ENCODE peak calls at places on chromosomes 5 and 9, in nine cellular contexts. Q is endothelial cell, X is upper lobe of right lung, I is NB4, E is heart right ventricle, G is stomach, B is A673, D is GM20000, A is MM.1S. O is an unnamed sample.
A peak's percentile ranks its signal among the peaks of the same experiment; 100 is the strongest.

GRCh38 chr5:72455477-72455876 is 51.7 kb downstream of the ZNF366 start:
- DNase-seq in Q (no peak), X (no peak), I (no peak), E (no peak), G (no peak), B (no peak), D (no peak), A (no peak), O (no peak)

GRCh38 chr9:5436441-5436840 is 1.3 kb downstream of the PLGRKT start:
- DNase-seq in Q (no peak), X (no peak), I (no peak), E (no peak), G (no peak), B (no peak), D (no peak), A (no peak), O (no peak)

GRCh38 chr5:80967500-80968181 is 7.5 kb downstream of the RASGRF2 start:
- DNase-seq in Q (no peak), X (no peak), I (no peak), E (peak; percentile 25), G (no peak), B (peak; percentile 87), D (no peak), A (no peak), O (peak; percentile 42)

GRCh38 chr9:131442351-131442750 is 48.5 kb downstream of the PRRC2B start:
- DNase-seq in Q (no peak), X (no peak), I (no peak), E (no peak), G (no peak), B (no peak), D (no peak), A (no peak), O (no peak)

GRCh38 chr5:141559481-141559880 is 59.3 kb downstream of the DIAPH1 start:
- DNase-seq in Q (no peak), X (no peak), I (no peak), E (peak; percentile 18), G (no peak), B (peak; percentile 12), D (no peak), A (no peak), O (peak; percentile 43)

GRCh38 chr9:93263334-93264229 is 79.6 kb downstream of the WNK2 start:
- DNase-seq in Q (no peak), X (no peak), I (no peak), E (no peak), G (no peak), B (no peak), D (peak; percentile 29), A (no peak), O (no peak)

GRCh38 chr5:177335043-177335700 is 16.3 kb downstream of the LMAN2 start:
- DNase-seq in Q (no peak), X (no peak), I (no peak), E (peak; percentile 61), G (no peak), B (no peak), D (no peak), A (no peak), O (no peak)

GRCh38 chr5:151214614-151215545 is 9.0 kb downstream of the CCDC69 start:
- DNase-seq in Q (no peak), X (no peak), I (peak; percentile 89), E (no peak), G (no peak), B (no peak), D (peak; percentile 78), A (peak; percentile 72), O (no peak)

GRCh38 chr5:113035096-113035495 is 58.5 kb downstream of the DCP2 start:
- DNase-seq in Q (no peak), X (no peak), I (no peak), E (no peak), G (no peak), B (no peak), D (no peak), A (no peak), O (no peak)

GRCh38 chr5:1332461-1333001 is 12.4 kb downstream of the CLPTM1L start:
- DNase-seq in Q (no peak), X (no peak), I (peak; percentile 58), E (no peak), G (peak; percentile 53), B (peak; percentile 67), D (no peak), A (no peak), O (no peak)

GRCh38 chr9:107948086-107948485 is 458.5 kb upstream of the KLF4 start:
- DNase-seq in Q (no peak), X (no peak), I (no peak), E (no peak), G (no peak), B (no peak), D (no peak), A (no peak), O (no peak)

GRCh38 chr5:157485340-157485739 is 25.3 kb downstream of the NIPAL4 start:
- DNase-seq in Q (no peak), X (no peak), I (no peak), E (no peak), G (no peak), B (no peak), D (no peak), A (no peak), O (no peak)

GRCh38 chr5:123814796-123815479 is 303.0 kb downstream of the CSNK1G3 start:
- DNase-seq in Q (no peak), X (no peak), I (no peak), E (no peak), G (no peak), B (peak; percentile 29), D (no peak), A (no peak), O (no peak)

GRCh38 chr5:7871560-7872113 is 2.7 kb downstream of the MTRR start:
- DNase-seq in Q (no peak), X (no peak), I (no peak), E (no peak), G (no peak), B (no peak), D (no peak), A (peak; percentile 93), O (no peak)
- TF ChIP-seq CTCF in Q (no peak), X (no peak), I (no peak), E (no peak), G (no peak), B (no peak), D (no peak), A (peak; percentile 25), O (no peak)

GRCh38 chr9:127854169-127854833 is at the start of gene ENG:
- DNase-seq in Q (peak; percentile 60), X (peak; percentile 87), I (no peak), E (peak; percentile 90), G (peak; percentile 54), B (peak; percentile 78), D (no peak), A (no peak), O (no peak)
- TF ChIP-seq CTCF in Q (no peak), X (no peak), I (no peak), E (no peak), G (no peak), B (peak; percentile 14), D (no peak), A (no peak), O (peak; percentile 18)

DNA sequence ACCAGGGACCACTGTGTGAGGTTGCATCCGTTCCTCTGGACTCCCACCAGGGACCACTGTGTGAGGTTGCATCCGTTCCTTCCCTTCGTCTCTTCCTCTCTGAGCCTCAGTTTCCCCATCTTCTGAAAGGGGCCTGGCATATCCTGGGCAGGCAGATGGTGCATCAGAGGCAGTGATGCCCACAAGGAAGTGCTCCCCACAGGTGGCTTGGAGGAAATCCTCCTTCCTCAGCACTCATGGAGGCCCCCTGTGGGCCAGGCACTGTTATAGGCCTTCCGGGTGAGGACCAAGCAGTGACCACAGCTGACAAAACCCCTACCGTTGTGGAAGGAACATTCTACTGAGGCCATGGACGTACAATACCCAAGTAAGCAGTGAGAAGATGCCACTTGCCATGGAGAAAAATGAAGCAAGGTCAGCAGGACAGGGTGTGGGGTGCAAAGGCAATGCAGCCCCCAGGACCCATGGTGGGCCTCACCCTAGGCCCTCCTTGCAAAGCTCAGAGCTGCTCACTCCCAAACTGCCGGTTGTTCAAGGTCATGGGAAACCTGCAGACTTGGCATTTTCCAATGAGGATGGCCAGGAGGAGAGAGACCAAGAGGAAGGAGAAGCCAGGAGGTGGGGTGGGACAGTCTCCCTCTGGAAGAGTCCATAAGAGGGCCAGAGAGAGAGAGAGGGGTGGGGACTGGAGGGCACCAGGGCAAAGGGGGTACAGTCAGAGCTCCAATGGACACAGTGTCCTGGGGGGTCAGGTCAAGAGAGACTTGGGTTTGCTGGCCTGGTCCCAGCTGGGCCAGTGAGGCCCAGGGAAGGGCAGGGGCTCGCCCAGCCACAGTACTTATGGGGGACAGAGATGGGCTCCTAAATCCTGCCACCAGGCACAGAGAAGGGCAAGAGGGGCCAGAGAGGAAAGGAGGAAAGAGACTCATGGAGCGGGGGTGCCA is 51.1 kb downstream of the C9orf50 start:
- DNase-seq in Q (no peak), X (no peak), I (peak; percentile 39), E (no peak), G (peak; percentile 37), B (peak; percentile 38), D (peak; percentile 70), A (no peak), O (no peak)
- TF ChIP-seq CTCF in Q (no peak), X (peak; percentile 25), I (peak; percentile 36), E (no peak), G (peak; percentile 51), B (peak; percentile 44), D (peak; percentile 54), A (peak; percentile 48), O (peak; percentile 47)

GRCh38 chr5:55692106-55692417 is 20.1 kb downstream of the SLC38A9 start:
- DNase-seq in Q (no peak), X (no peak), I (no peak), E (no peak), G (no peak), B (no peak), D (no peak), A (no peak), O (no peak)

GRCh38 chr5:55692509-55692908 is 19.6 kb downstream of the SLC38A9 start:
- DNase-seq in Q (no peak), X (no peak), I (no peak), E (no peak), G (no peak), B (no peak), D (no peak), A (no peak), O (no peak)

GRCh38 chr5:55699041-55699688 is 13.0 kb downstream of the SLC38A9 start:
- DNase-seq in Q (no peak), X (no peak), I (no peak), E (no peak), G (no peak), B (no peak), D (peak; percentile 34), A (no peak), O (no peak)

GRCh38 chr5:55691265-55692105 is 20.6 kb downstream of the SLC38A9 start:
- DNase-seq in Q (no peak), X (no peak), I (peak; percentile 53), E (no peak), G (no peak), B (peak; percentile 77), D (peak; percentile 61), A (peak; percentile 52), O (no peak)

DNA sequence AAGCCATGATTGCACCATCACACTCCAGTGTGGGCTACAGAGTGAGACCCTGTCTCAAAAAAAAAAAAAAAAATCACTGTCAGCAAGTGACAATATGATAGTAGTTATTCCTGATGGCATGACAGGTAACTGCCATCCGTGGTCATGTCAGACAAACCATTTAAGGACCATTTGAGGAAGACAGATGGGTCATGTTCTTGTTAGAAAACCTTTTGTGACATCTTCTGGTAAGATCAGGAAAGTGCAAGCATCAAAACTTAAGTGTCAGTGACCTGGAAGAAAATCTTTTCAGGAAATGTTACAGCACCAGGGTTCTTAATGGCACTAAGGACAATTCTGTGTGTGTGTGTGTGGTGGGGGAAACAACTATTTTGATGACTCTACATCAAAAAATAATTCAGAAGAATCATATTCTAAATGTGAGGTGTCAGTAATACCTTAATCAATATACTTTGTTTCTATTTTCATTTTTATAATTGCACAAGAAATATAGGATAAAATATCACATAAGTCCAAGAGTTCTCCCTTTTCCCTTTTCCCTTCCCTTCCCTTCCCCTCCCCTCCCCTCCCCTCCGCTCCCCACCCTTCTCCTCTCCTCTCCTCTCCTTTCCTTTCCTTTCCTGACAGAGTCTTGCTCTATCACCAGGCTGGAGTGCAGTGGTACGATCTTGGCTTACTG is 17.8 kb downstream of the SLC38A9 start:
- DNase-seq in Q (no peak), X (no peak), I (peak; percentile 55), E (no peak), G (no peak), B (peak; percentile 51), D (peak; percentile 24), A (peak; percentile 50), O (no peak)
- TF ChIP-seq CTCF in Q (no peak), X (peak; percentile 38), I (peak; percentile 17), E (peak; percentile 12), G (peak; percentile 15), B (peak; percentile 60), D (peak; percentile 34), A (peak; percentile 54), O (peak; percentile 48)